ENCODE peak calls at places on chromosome 20, in seven cellular contexts. One of them, this sample, is unnamed.

GRCh38 chr20:63253438-63254236 is 626 bp downstream of the NKAIN4 start:
- DNase-seq in HCT116: no peak
- DNase-seq in stomach: no peak
- DNase-seq in fibroblast of lung: no peak
- DNase-seq in fibroblast of pulmonary artery: no peak
- DNase-seq in colonic mucosa: no peak
- DNase-seq in body of pancreas: no peak
- DNase-seq in this sample: no peak

GRCh38 chr20:4300921-4301320 is 285.6 kb upstream of the RNF24 start:
- DNase-seq in HCT116: no peak
- DNase-seq in stomach: no peak
- DNase-seq in fibroblast of lung: no peak
- DNase-seq in fibroblast of pulmonary artery: no peak
- DNase-seq in colonic mucosa: no peak
- DNase-seq in body of pancreas: no peak
- DNase-seq in this sample: no peak

GRCh38 chr20:2114990-2115681 is 13.5 kb downstream of the STK35 start:
- DNase-seq in HCT116: no peak
- DNase-seq in stomach: no peak
- DNase-seq in fibroblast of lung: peak
- DNase-seq in fibroblast of pulmonary artery: peak
- DNase-seq in colonic mucosa: peak
- DNase-seq in body of pancreas: peak
- DNase-seq in this sample: no peak

GRCh38 chr20:11373391-11373790 is 544.3 kb upstream of the BTBD3 start:
- DNase-seq in HCT116: no peak
- DNase-seq in stomach: no peak
- DNase-seq in fibroblast of lung: peak
- DNase-seq in fibroblast of pulmonary artery: peak
- DNase-seq in colonic mucosa: no peak
- DNase-seq in body of pancreas: no peak
- DNase-seq in this sample: peak

GRCh38 chr20:63969851-63970713 is at the start of gene ZNF512B:
- DNase-seq in HCT116: no peak
- DNase-seq in stomach: peak
- DNase-seq in fibroblast of lung: peak
- DNase-seq in fibroblast of pulmonary artery: peak
- DNase-seq in colonic mucosa: no peak
- DNase-seq in body of pancreas: peak
- DNase-seq in this sample: peak

GRCh38 chr20:58593880-58594473 is 57.1 kb upstream of the STX16 start:
- DNase-seq in HCT116: no peak
- DNase-seq in stomach: no peak
- DNase-seq in fibroblast of lung: no peak
- DNase-seq in fibroblast of pulmonary artery: no peak
- DNase-seq in colonic mucosa: no peak
- DNase-seq in body of pancreas: no peak
- DNase-seq in this sample: no peak

GRCh38 chr20:52681288-52681687 is 290.9 kb upstream of the TSHZ2 start:
- DNase-seq in HCT116: no peak
- DNase-seq in stomach: no peak
- DNase-seq in fibroblast of lung: no peak
- DNase-seq in fibroblast of pulmonary artery: no peak
- DNase-seq in colonic mucosa: no peak
- DNase-seq in body of pancreas: no peak
- DNase-seq in this sample: no peak

GRCh38 chr20:58619847-58620431 is 31.1 kb upstream of the STX16 start:
- DNase-seq in HCT116: peak
- DNase-seq in stomach: no peak
- DNase-seq in fibroblast of lung: no peak
- DNase-seq in fibroblast of pulmonary artery: no peak
- DNase-seq in colonic mucosa: no peak
- DNase-seq in body of pancreas: no peak
- DNase-seq in this sample: peak

GRCh38 chr20:50416269-50416863 is 93.8 kb upstream of the PTPN1 start:
- DNase-seq in HCT116: no peak
- DNase-seq in stomach: no peak
- DNase-seq in fibroblast of lung: no peak
- DNase-seq in fibroblast of pulmonary artery: no peak
- DNase-seq in colonic mucosa: no peak
- DNase-seq in body of pancreas: no peak
- DNase-seq in this sample: no peak

GRCh38 chr20:50005378-50006020 is 22.7 kb downstream of the SNAI1 start:
- DNase-seq in HCT116: no peak
- DNase-seq in stomach: no peak
- DNase-seq in fibroblast of lung: no peak
- DNase-seq in fibroblast of pulmonary artery: peak
- DNase-seq in colonic mucosa: no peak
- DNase-seq in body of pancreas: no peak
- DNase-seq in this sample: peak

GRCh38 chr20:17888044-17888443 is 80.5 kb downstream of the SNX5 start:
- DNase-seq in HCT116: peak
- DNase-seq in stomach: no peak
- DNase-seq in fibroblast of lung: peak
- DNase-seq in fibroblast of pulmonary artery: no peak
- DNase-seq in colonic mucosa: no peak
- DNase-seq in body of pancreas: no peak
- DNase-seq in this sample: no peak

GRCh38 chr20:47317127-47317895 is 39.2 kb downstream of the ZMYND8 start:
- DNase-seq in HCT116: peak
- DNase-seq in stomach: peak
- DNase-seq in fibroblast of lung: peak
- DNase-seq in fibroblast of pulmonary artery: peak
- DNase-seq in colonic mucosa: peak
- DNase-seq in body of pancreas: peak
- DNase-seq in this sample: peak

GRCh38 chr20:31496761-31497295 is 17.4 kb upstream of the HM13 start:
- DNase-seq in HCT116: no peak
- DNase-seq in stomach: no peak
- DNase-seq in fibroblast of lung: no peak
- DNase-seq in fibroblast of pulmonary artery: peak
- DNase-seq in colonic mucosa: no peak
- DNase-seq in body of pancreas: peak
- DNase-seq in this sample: no peak

GRCh38 chr20:31842471-31843157 is 2.8 kb downstream of the FOXS1 start:
- DNase-seq in HCT116: no peak
- DNase-seq in stomach: no peak
- DNase-seq in fibroblast of lung: peak
- DNase-seq in fibroblast of pulmonary artery: peak
- DNase-seq in colonic mucosa: no peak
- DNase-seq in body of pancreas: peak
- DNase-seq in this sample: no peak

GRCh38 chr20:40462600-40462999 is 226.4 kb downstream of the MAFB start:
- DNase-seq in HCT116: no peak
- DNase-seq in stomach: no peak
- DNase-seq in fibroblast of lung: no peak
- DNase-seq in fibroblast of pulmonary artery: no peak
- DNase-seq in colonic mucosa: no peak
- DNase-seq in body of pancreas: no peak
- DNase-seq in this sample: no peak

GRCh38 chr20:37941992-37942391 is 39.1 kb downstream of the VSTM2L start:
- DNase-seq in HCT116: no peak
- DNase-seq in stomach: peak
- DNase-seq in fibroblast of lung: no peak
- DNase-seq in fibroblast of pulmonary artery: no peak
- DNase-seq in colonic mucosa: peak
- DNase-seq in body of pancreas: no peak
- DNase-seq in this sample: no peak

GRCh38 chr20:37939701-37940151 is 36.8 kb downstream of the VSTM2L start:
- DNase-seq in HCT116: no peak
- DNase-seq in stomach: peak
- DNase-seq in fibroblast of lung: no peak
- DNase-seq in fibroblast of pulmonary artery: no peak
- DNase-seq in colonic mucosa: no peak
- DNase-seq in body of pancreas: no peak
- DNase-seq in this sample: no peak

GRCh38 chr20:37943033-37943432 is 40.1 kb downstream of the VSTM2L start:
- DNase-seq in HCT116: no peak
- DNase-seq in stomach: peak
- DNase-seq in fibroblast of lung: no peak
- DNase-seq in fibroblast of pulmonary artery: no peak
- DNase-seq in colonic mucosa: peak
- DNase-seq in body of pancreas: no peak
- DNase-seq in this sample: no peak

GRCh38 chr20:37940161-37940560 is 37.2 kb downstream of the VSTM2L start:
- DNase-seq in HCT116: no peak
- DNase-seq in stomach: peak
- DNase-seq in fibroblast of lung: no peak
- DNase-seq in fibroblast of pulmonary artery: no peak
- DNase-seq in colonic mucosa: no peak
- DNase-seq in body of pancreas: no peak
- DNase-seq in this sample: no peak

GRCh38 chr20:37941332-37941731 is 38.4 kb downstream of the VSTM2L start:
- DNase-seq in HCT116: no peak
- DNase-seq in stomach: peak
- DNase-seq in fibroblast of lung: no peak
- DNase-seq in fibroblast of pulmonary artery: no peak
- DNase-seq in colonic mucosa: no peak
- DNase-seq in body of pancreas: no peak
- DNase-seq in this sample: no peak
- TF ChIP-seq CTCF in HCT116: peak
- TF ChIP-seq CTCF in stomach: no peak
- TF ChIP-seq CTCF in fibroblast of lung: no peak
- TF ChIP-seq CTCF in fibroblast of pulmonary artery: peak
- TF ChIP-seq CTCF in colonic mucosa: no peak
- TF ChIP-seq CTCF in body of pancreas: no peak
- TF ChIP-seq CTCF in this sample: no peak

GRCh38 chr20:35743693-35744491 is 1.8 kb upstream of the RBM39 start:
- DNase-seq in HCT116: no peak
- DNase-seq in stomach: no peak
- DNase-seq in fibroblast of lung: no peak
- DNase-seq in fibroblast of pulmonary artery: no peak
- DNase-seq in colonic mucosa: no peak
- DNase-seq in body of pancreas: no peak
- DNase-seq in this sample: peak
- H3K4me3 ChIP-seq in HCT116: peak
- H3K4me3 ChIP-seq in stomach: no peak
- H3K4me3 ChIP-seq in fibroblast of lung: no peak
- H3K4me3 ChIP-seq in fibroblast of pulmonary artery: no peak
- H3K4me3 ChIP-seq in colonic mucosa: no peak
- H3K4me3 ChIP-seq in body of pancreas: no peak
- H3K4me3 ChIP-seq in this sample: peak

GRCh38 chr20:44717986-44718385 is 2.8 kb downstream of the CCN5 start:
- DNase-seq in HCT116: no peak
- DNase-seq in stomach: no peak
- DNase-seq in fibroblast of lung: no peak
- DNase-seq in fibroblast of pulmonary artery: no peak
- DNase-seq in colonic mucosa: no peak
- DNase-seq in body of pancreas: no peak
- DNase-seq in this sample: no peak
- TF ChIP-seq CTCF in HCT116: no peak
- TF ChIP-seq CTCF in stomach: peak
- TF ChIP-seq CTCF in fibroblast of lung: peak
- TF ChIP-seq CTCF in fibroblast of pulmonary artery: peak
- TF ChIP-seq CTCF in colonic mucosa: no peak
- TF ChIP-seq CTCF in body of pancreas: no peak
- TF ChIP-seq CTCF in this sample: peak

GRCh38 chr20:33944914-33945313 is 48.8 kb upstream of the RALY start:
- DNase-seq in HCT116: no peak
- DNase-seq in stomach: no peak
- DNase-seq in fibroblast of lung: peak
- DNase-seq in fibroblast of pulmonary artery: no peak
- DNase-seq in colonic mucosa: no peak
- DNase-seq in body of pancreas: no peak
- DNase-seq in this sample: no peak
- H3K4me3 ChIP-seq in HCT116: no peak
- H3K4me3 ChIP-seq in stomach: no peak
- H3K4me3 ChIP-seq in fibroblast of lung: no peak
- H3K4me3 ChIP-seq in fibroblast of pulmonary artery: no peak
- H3K4me3 ChIP-seq in colonic mucosa: no peak
- H3K4me3 ChIP-seq in body of pancreas: no peak
- H3K4me3 ChIP-seq in this sample: no peak

GRCh38 chr20:46174469-46175126 is 56.5 kb downstream of the CD40 start:
- DNase-seq in HCT116: peak
- DNase-seq in stomach: peak
- DNase-seq in fibroblast of lung: peak
- DNase-seq in fibroblast of pulmonary artery: peak
- DNase-seq in colonic mucosa: peak
- DNase-seq in body of pancreas: peak
- DNase-seq in this sample: peak
- TF ChIP-seq CTCF in HCT116: peak
- TF ChIP-seq CTCF in stomach: peak
- TF ChIP-seq CTCF in fibroblast of lung: peak
- TF ChIP-seq CTCF in fibroblast of pulmonary artery: peak
- TF ChIP-seq CTCF in colonic mucosa: peak
- TF ChIP-seq CTCF in body of pancreas: peak
- TF ChIP-seq CTCF in this sample: peak

GRCh38 chr20:3238616-3239025 is 369 bp downstream of the SLC4A11 start:
- DNase-seq in HCT116: no peak
- DNase-seq in stomach: peak
- DNase-seq in fibroblast of lung: peak
- DNase-seq in fibroblast of pulmonary artery: no peak
- DNase-seq in colonic mucosa: no peak
- DNase-seq in body of pancreas: peak
- DNase-seq in this sample: peak
- H3K4me3 ChIP-seq in HCT116: peak
- H3K4me3 ChIP-seq in stomach: peak
- H3K4me3 ChIP-seq in fibroblast of lung: peak
- H3K4me3 ChIP-seq in fibroblast of pulmonary artery: peak
- H3K4me3 ChIP-seq in colonic mucosa: peak
- H3K4me3 ChIP-seq in body of pancreas: peak
- H3K4me3 ChIP-seq in this sample: peak